ENCODE peak calls at places on chromosomes 11 and 22, in eight cellular contexts. One of them, this sample, is unnamed.

GRCh38 chr22:38172016-38172431 is 9.6 kb downstream of the PLA2G6 start:
- DNase-seq in stimulated activated CD8-positive, alpha-beta memory T cell treated with anti-CD3 and anti-CD28 coated beads, Interleukin-4, amount 100 ng/mL, for 1 hour: no peak
- DNase-seq in Daoy: peak; percentile 56
- DNase-seq in anterior cingulate cortex: no peak
- DNase-seq in left colon: peak; percentile 18
- DNase-seq in NCI-H2081: no peak
- DNase-seq in heart left ventricle: no peak
- DNase-seq in mucosa of gallbladder: no peak
- DNase-seq in this sample: peak; percentile 38

GRCh38 chr11:67082071-67082791 is 25.6 kb downstream of the RHOD start:
- DNase-seq in left colon: no peak
- DNase-seq in anterior cingulate cortex: no peak
- DNase-seq in heart left ventricle: peak; percentile 68
- DNase-seq in stimulated activated CD8-positive, alpha-beta memory T cell treated with anti-CD3 and anti-CD28 coated beads, Interleukin-4, amount 100 ng/mL, for 1 hour: no peak
- DNase-seq in Daoy: no peak
- DNase-seq in NCI-H2081: no peak
- DNase-seq in mucosa of gallbladder: no peak
- DNase-seq in this sample: no peak

GRCh38 chr11:130314749-130315285 is at the start of gene ZBTB44:
- DNase-seq in anterior cingulate cortex: peak; percentile 83
- DNase-seq in mucosa of gallbladder: peak; percentile 94
- DNase-seq in Daoy: peak; percentile 90
- DNase-seq in stimulated activated CD8-positive, alpha-beta memory T cell treated with anti-CD3 and anti-CD28 coated beads, Interleukin-4, amount 100 ng/mL, for 1 hour: peak; percentile 85
- DNase-seq in NCI-H2081: peak; percentile 91
- DNase-seq in heart left ventricle: peak; percentile 97
- DNase-seq in left colon: peak; percentile 94
- DNase-seq in this sample: no peak

GRCh38 chr22:42388130-42388797 is 43.9 kb downstream of the NFAM1 start:
- DNase-seq in Daoy: peak; percentile 41
- DNase-seq in NCI-H2081: peak; percentile 80
- DNase-seq in anterior cingulate cortex: no peak
- DNase-seq in mucosa of gallbladder: no peak
- DNase-seq in heart left ventricle: no peak
- DNase-seq in left colon: no peak
- DNase-seq in stimulated activated CD8-positive, alpha-beta memory T cell treated with anti-CD3 and anti-CD28 coated beads, Interleukin-4, amount 100 ng/mL, for 1 hour: no peak
- DNase-seq in this sample: peak; percentile 96

GRCh38 chr11:57315491-57315890 is 9.3 kb downstream of the TNKS1BP1 start:
- DNase-seq in heart left ventricle: peak; percentile 51
- DNase-seq in mucosa of gallbladder: peak; percentile 53
- DNase-seq in Daoy: peak; percentile 57
- DNase-seq in anterior cingulate cortex: no peak
- DNase-seq in stimulated activated CD8-positive, alpha-beta memory T cell treated with anti-CD3 and anti-CD28 coated beads, Interleukin-4, amount 100 ng/mL, for 1 hour: no peak
- DNase-seq in NCI-H2081: peak; percentile 23
- DNase-seq in left colon: no peak
- DNase-seq in this sample: no peak

GRCh38 chr11:120061036-120061760 is 76.7 kb downstream of the TRIM29 start:
- DNase-seq in heart left ventricle: no peak
- DNase-seq in Daoy: peak; percentile 59
- DNase-seq in anterior cingulate cortex: no peak
- DNase-seq in NCI-H2081: no peak
- DNase-seq in left colon: no peak
- DNase-seq in stimulated activated CD8-positive, alpha-beta memory T cell treated with anti-CD3 and anti-CD28 coated beads, Interleukin-4, amount 100 ng/mL, for 1 hour: no peak
- DNase-seq in mucosa of gallbladder: no peak
- DNase-seq in this sample: no peak

GRCh38 chr11:45182902-45183301 is 36.5 kb downstream of the PRDM11 start:
- DNase-seq in left colon: no peak
- DNase-seq in NCI-H2081: no peak
- DNase-seq in stimulated activated CD8-positive, alpha-beta memory T cell treated with anti-CD3 and anti-CD28 coated beads, Interleukin-4, amount 100 ng/mL, for 1 hour: no peak
- DNase-seq in heart left ventricle: no peak
- DNase-seq in anterior cingulate cortex: no peak
- DNase-seq in mucosa of gallbladder: peak; percentile 40
- DNase-seq in Daoy: peak; percentile 41
- DNase-seq in this sample: no peak

GRCh38 chr11:94673353-94673752 is 94.8 kb upstream of the AMOTL1 start:
- DNase-seq in heart left ventricle: no peak
- DNase-seq in NCI-H2081: no peak
- DNase-seq in mucosa of gallbladder: no peak
- DNase-seq in anterior cingulate cortex: no peak
- DNase-seq in stimulated activated CD8-positive, alpha-beta memory T cell treated with anti-CD3 and anti-CD28 coated beads, Interleukin-4, amount 100 ng/mL, for 1 hour: no peak
- DNase-seq in left colon: no peak
- DNase-seq in Daoy: no peak
- DNase-seq in this sample: no peak

GRCh38 chr11:21774212-21774611 is 418.7 kb upstream of the ANO5 start:
- DNase-seq in anterior cingulate cortex: no peak
- DNase-seq in heart left ventricle: peak; percentile 64
- DNase-seq in Daoy: peak; percentile 2
- DNase-seq in stimulated activated CD8-positive, alpha-beta memory T cell treated with anti-CD3 and anti-CD28 coated beads, Interleukin-4, amount 100 ng/mL, for 1 hour: no peak
- DNase-seq in left colon: no peak
- DNase-seq in mucosa of gallbladder: no peak
- DNase-seq in NCI-H2081: peak; percentile 65
- DNase-seq in this sample: no peak

GRCh38 chr11:128210148-128210940 is 377.0 kb downstream of the ETS1 start:
- DNase-seq in anterior cingulate cortex: no peak
- DNase-seq in left colon: peak; percentile 56
- DNase-seq in mucosa of gallbladder: peak; percentile 69
- DNase-seq in heart left ventricle: no peak
- DNase-seq in stimulated activated CD8-positive, alpha-beta memory T cell treated with anti-CD3 and anti-CD28 coated beads, Interleukin-4, amount 100 ng/mL, for 1 hour: no peak
- DNase-seq in NCI-H2081: no peak
- DNase-seq in Daoy: peak; percentile 97
- DNase-seq in this sample: no peak

GRCh38 chr11:104873252-104873651 is 25.0 kb downstream of the CASP12 start:
- DNase-seq in heart left ventricle: no peak
- DNase-seq in NCI-H2081: no peak
- DNase-seq in left colon: no peak
- DNase-seq in mucosa of gallbladder: no peak
- DNase-seq in stimulated activated CD8-positive, alpha-beta memory T cell treated with anti-CD3 and anti-CD28 coated beads, Interleukin-4, amount 100 ng/mL, for 1 hour: no peak
- DNase-seq in anterior cingulate cortex: no peak
- DNase-seq in Daoy: no peak
- DNase-seq in this sample: no peak

GRCh38 chr22:44809456-44809855 is 57.1 kb downstream of the ARHGAP8 start:
- DNase-seq in Daoy: no peak
- DNase-seq in NCI-H2081: no peak
- DNase-seq in left colon: no peak
- DNase-seq in heart left ventricle: no peak
- DNase-seq in anterior cingulate cortex: no peak
- DNase-seq in stimulated activated CD8-positive, alpha-beta memory T cell treated with anti-CD3 and anti-CD28 coated beads, Interleukin-4, amount 100 ng/mL, for 1 hour: no peak
- DNase-seq in mucosa of gallbladder: no peak
- DNase-seq in this sample: no peak

This sample was measured in NCI-H1694.